ENCODE peak calls at places on chromosomes 13 and 19, in five cellular contexts. One of them, this sample, is unnamed.
A peak's percentile ranks its signal among the peaks of the same experiment; 100 is the strongest.

GRCh38 chr19:2424686-2425621 is 2.4 kb downstream of the TIMM13 start:
- DNase-seq in hypothalamus: no peak
- DNase-seq in transverse colon: no peak
- DNase-seq in left cardiac atrium: peak; percentile 64
- DNase-seq in AG04450: peak; percentile 33
- DNase-seq in this sample: no peak

GRCh38 chr13:38967446-38967845 is 23.2 kb downstream of the STOML3 start:
- DNase-seq in AG04450: no peak
- DNase-seq in left cardiac atrium: no peak
- DNase-seq in hypothalamus: no peak
- DNase-seq in transverse colon: no peak
- DNase-seq in this sample: no peak

GRCh38 chr13:45055198-45055901 is 65.0 kb upstream of the GTF2F2 start:
- DNase-seq in transverse colon: peak; percentile 29
- DNase-seq in left cardiac atrium: no peak
- DNase-seq in AG04450: peak; percentile 67
- DNase-seq in hypothalamus: no peak
- DNase-seq in this sample: no peak

GRCh38 chr19:1774999-1775772 is 21.9 kb downstream of the ONECUT3 start:
- DNase-seq in hypothalamus: no peak
- DNase-seq in AG04450: no peak
- DNase-seq in left cardiac atrium: no peak
- DNase-seq in transverse colon: no peak
- DNase-seq in this sample: no peak

GRCh38 chr13:76856141-76856571 is 30.0 kb downstream of the KCTD12 start:
- DNase-seq in transverse colon: no peak
- DNase-seq in left cardiac atrium: no peak
- DNase-seq in hypothalamus: no peak
- DNase-seq in AG04450: no peak
- DNase-seq in this sample: no peak

GRCh38 chr13:88623150-88623549 is 952.0 kb downstream of the SLITRK5 start:
- DNase-seq in left cardiac atrium: no peak
- DNase-seq in hypothalamus: no peak
- DNase-seq in transverse colon: no peak
- DNase-seq in AG04450: no peak
- DNase-seq in this sample: no peak

GRCh38 chr13:44393391-44393790 is 19.8 kb downstream of the SERP2 start:
- DNase-seq in hypothalamus: no peak
- DNase-seq in transverse colon: peak; percentile 63
- DNase-seq in AG04450: no peak
- DNase-seq in left cardiac atrium: peak; percentile 42
- DNase-seq in this sample: no peak

GRCh38 chr19:32630338-32630737 is 44.6 kb downstream of the ANKRD27 start:
- DNase-seq in left cardiac atrium: no peak
- DNase-seq in transverse colon: no peak
- DNase-seq in hypothalamus: no peak
- DNase-seq in AG04450: no peak
- DNase-seq in this sample: no peak

GRCh38 chr13:49869514-49869913 is 66.6 kb downstream of the SPRYD7 start:
- DNase-seq in left cardiac atrium: no peak
- DNase-seq in AG04450: no peak
- DNase-seq in transverse colon: no peak
- DNase-seq in hypothalamus: no peak
- DNase-seq in this sample: no peak

GRCh38 chr13:55661505-55661904 is 1479.2 kb upstream of the PRR20A start:
- DNase-seq in hypothalamus: no peak
- DNase-seq in transverse colon: no peak
- DNase-seq in left cardiac atrium: no peak
- DNase-seq in AG04450: no peak
- DNase-seq in this sample: no peak

GRCh38 chr13:27634231-27634630 is 12.5 kb downstream of the POLR1D start:
- DNase-seq in transverse colon: no peak
- DNase-seq in AG04450: no peak
- DNase-seq in left cardiac atrium: no peak
- DNase-seq in hypothalamus: no peak
- DNase-seq in this sample: no peak

GRCh38 chr13:26968431-26969335 is 202.9 kb downstream of the USP12 start:
- DNase-seq in hypothalamus: no peak
- DNase-seq in transverse colon: peak; percentile 86
- DNase-seq in left cardiac atrium: no peak
- DNase-seq in AG04450: no peak
- DNase-seq in this sample: peak; percentile 52

GRCh38 chr19:38666662-38667448 is 19.4 kb downstream of the ACTN4 start:
- DNase-seq in hypothalamus: no peak
- DNase-seq in AG04450: no peak
- DNase-seq in left cardiac atrium: peak; percentile 72
- DNase-seq in transverse colon: peak; percentile 47
- DNase-seq in this sample: no peak

GRCh38 chr13:53250272-53250875 is 221.8 kb downstream of the OLFM4 start:
- DNase-seq in left cardiac atrium: no peak
- DNase-seq in hypothalamus: no peak
- DNase-seq in transverse colon: no peak
- DNase-seq in AG04450: peak; percentile 32
- DNase-seq in this sample: no peak

GRCh38 chr19:7636691-7637373 is at the start of gene STXBP2:
- DNase-seq in hypothalamus: no peak
- DNase-seq in left cardiac atrium: peak; percentile 64
- DNase-seq in transverse colon: peak; percentile 93
- DNase-seq in AG04450: no peak
- DNase-seq in this sample: peak; percentile 90

GRCh38 chr13:95502216-95502615 is 50.3 kb upstream of the CLDN10 start:
- DNase-seq in transverse colon: no peak
- DNase-seq in AG04450: no peak
- DNase-seq in hypothalamus: no peak
- DNase-seq in left cardiac atrium: no peak
- DNase-seq in this sample: no peak

GRCh38 chr13:113836917-113837553 is 26.8 kb downstream of the GAS6 start:
- DNase-seq in hypothalamus: no peak
- DNase-seq in transverse colon: no peak
- DNase-seq in AG04450: peak; percentile 62
- DNase-seq in left cardiac atrium: peak; percentile 74
- DNase-seq in this sample: peak; percentile 54

GRCh38 chr13:106063591-106064308 is 471.7 kb downstream of the EFNB2 start:
- DNase-seq in AG04450: peak; percentile 30
- DNase-seq in left cardiac atrium: no peak
- DNase-seq in transverse colon: no peak
- DNase-seq in hypothalamus: no peak
- DNase-seq in this sample: no peak

GRCh38 chr13:100898431-100898830 is 223.8 kb upstream of the TMTC4 start:
- DNase-seq in AG04450: no peak
- DNase-seq in transverse colon: no peak
- DNase-seq in hypothalamus: no peak
- DNase-seq in left cardiac atrium: no peak
- DNase-seq in this sample: no peak

GRCh38 chr19:14979136-14979497 is 547 bp downstream of the SLC1A6 start:
- DNase-seq in hypothalamus: no peak
- DNase-seq in left cardiac atrium: no peak
- DNase-seq in AG04450: no peak
- DNase-seq in transverse colon: no peak
- DNase-seq in this sample: no peak

GRCh38 chr13:48892311-48892710 is 83.4 kb upstream of the FNDC3A start:
- DNase-seq in hypothalamus: no peak
- DNase-seq in AG04450: peak; percentile 29
- DNase-seq in left cardiac atrium: no peak
- DNase-seq in transverse colon: no peak
- DNase-seq in this sample: no peak

GRCh38 chr19:30479231-30479630 is 107.0 kb downstream of the ZNF536 start:
- DNase-seq in AG04450: no peak
- DNase-seq in left cardiac atrium: no peak
- DNase-seq in transverse colon: peak; percentile 8
- DNase-seq in hypothalamus: no peak
- DNase-seq in this sample: no peak

GRCh38 chr19:14146789-14147216 is 10.4 kb upstream of the ASF1B start:
- DNase-seq in hypothalamus: no peak
- DNase-seq in left cardiac atrium: no peak
- DNase-seq in AG04450: peak; percentile 34
- DNase-seq in transverse colon: no peak
- DNase-seq in this sample: no peak

This sample was measured in lower lobe of right lung.